ENCODE peak calls at places on chromosomes 5 and 9, in six cellular contexts. I, K, J, L, Z and E are unnamed samples.

GRCh38 chr5:132751444-132751843 is 4.2 kb downstream of the CCNI2 start:
- DNase-seq in I (no peak), K (peak), J (no peak), L (no peak), Z (no peak), E (no peak)

GRCh38 chr9:97772145-97772544 is 75.0 kb upstream of the XPA start:
- DNase-seq in I (no peak), K (no peak), J (peak), L (no peak), Z (no peak), E (no peak)

GRCh38 chr5:96434201-96434645 is 1.2 kb upstream of the PCSK1 start:
- DNase-seq in I (peak), K (peak), J (peak), L (peak), Z (peak), E (peak)

GRCh38 chr5:62354028-62354874 is 48.2 kb downstream of the KIF2A start:
- DNase-seq in I (no peak), K (peak), J (peak), L (peak), Z (no peak), E (peak)

GRCh38 chr5:147887026-147887627 is 8.6 kb downstream of the SCGB3A2 start:
- DNase-seq in I (no peak), K (peak), J (no peak), L (peak), Z (no peak), E (peak)

GRCh38 chr5:138230981-138231589 is 18.0 kb upstream of the CDC23 start:
- DNase-seq in I (no peak), K (no peak), J (no peak), L (peak), Z (no peak), E (peak)

GRCh38 chr9:91727316-91727861 is 222.6 kb downstream of the ROR2 start:
- DNase-seq in I (peak), K (peak), J (peak), L (peak), Z (peak), E (no peak)

GRCh38 chr9:120889606-120890396 is 12.8 kb upstream of the PHF19 start:
- DNase-seq in I (no peak), K (no peak), J (no peak), L (no peak), Z (no peak), E (no peak)

GRCh38 chr9:127136880-127137639 is 14.6 kb upstream of the ANGPTL2 start:
- DNase-seq in I (peak), K (no peak), J (no peak), L (no peak), Z (no peak), E (no peak)

GRCh38 chr9:37511006-37511714 is 25.4 kb downstream of the POLR1E start:
- DNase-seq in I (peak), K (no peak), J (no peak), L (no peak), Z (peak), E (no peak)

GRCh38 chr5:142388696-142389095 is 63.9 kb upstream of the SPRY4 start:
- DNase-seq in I (no peak), K (peak), J (no peak), L (no peak), Z (no peak), E (no peak)

GRCh38 chr9:131663288-131663687 is 76.6 kb downstream of the RAPGEF1 start:
- DNase-seq in I (no peak), K (no peak), J (no peak), L (no peak), Z (no peak), E (no peak)

GRCh38 chr5:37841223-37841622 is 1.4 kb upstream of the GDNF start:
- DNase-seq in I (no peak), K (no peak), J (no peak), L (no peak), Z (no peak), E (no peak)

GRCh38 chr9:90801507-90802289 is at the start of gene SYK:
- DNase-seq in I (peak), K (no peak), J (no peak), L (no peak), Z (peak), E (peak)

GRCh38 chr5:135588299-135588698 is 9.5 kb upstream of the CXCL14 start:
- DNase-seq in I (no peak), K (no peak), J (no peak), L (no peak), Z (no peak), E (no peak)

GRCh38 chr9:87237337-87237736 is 260.3 kb upstream of the DAPK1 start:
- DNase-seq in I (no peak), K (no peak), J (no peak), L (no peak), Z (no peak), E (no peak)

GRCh38 chr5:135185461-135186075 is 151.5 kb upstream of the PITX1 start:
- DNase-seq in I (no peak), K (peak), J (no peak), L (peak), Z (no peak), E (peak)

GRCh38 chr5:101424530-101425175 is 521.6 kb upstream of the ST8SIA4 start:
- DNase-seq in I (no peak), K (peak), J (no peak), L (peak), Z (no peak), E (no peak)

GRCh38 chr5:126000533-126000932 is 422.7 kb upstream of the GRAMD2B start:
- DNase-seq in I (no peak), K (no peak), J (no peak), L (no peak), Z (no peak), E (no peak)

GRCh38 chr9:9754186-9754585 is 858.6 kb downstream of the PTPRD start:
- DNase-seq in I (no peak), K (no peak), J (no peak), L (peak), Z (no peak), E (no peak)

GRCh38 chr5:73496984-73497457 is 1.2 kb upstream of the BTF3 start:
- DNase-seq in I (no peak), K (peak), J (no peak), L (peak), Z (no peak), E (no peak)

GRCh38 chr9:120783611-120784047 is 9.6 kb downstream of the FBXW2 start:
- DNase-seq in I (no peak), K (peak), J (no peak), L (peak), Z (no peak), E (no peak)

GRCh38 chr5:176844281-176844680 is 33.9 kb downstream of the UNC5A start:
- DNase-seq in I (no peak), K (no peak), J (no peak), L (no peak), Z (no peak), E (no peak)

GRCh38 chr5:143309661-143310431 is 93.6 kb downstream of the NR3C1 start:
- DNase-seq in I (no peak), K (peak), J (no peak), L (peak), Z (no peak), E (no peak)

GRCh38 chr5:40914835-40915234 is 5.5 kb downstream of the C7 start:
- DNase-seq in I (no peak), K (peak), J (no peak), L (no peak), Z (no peak), E (no peak)

GRCh38 chr5:119368238-119368630 is 12.4 kb downstream of the TNFAIP8 start:
- DNase-seq in I (no peak), K (no peak), J (no peak), L (no peak), Z (no peak), E (no peak)

GRCh38 chr5:68419637-68420452 is 204.3 kb downstream of the PIK3R1 start:
- DNase-seq in I (no peak), K (no peak), J (no peak), L (peak), Z (no peak), E (no peak)

GRCh38 chr9:4615251-4615650 is 46.8 kb upstream of the PLPP6 start:
- DNase-seq in I (no peak), K (peak), J (no peak), L (peak), Z (no peak), E (no peak)

GRCh38 chr5:179836225-179837019 is 15.7 kb downstream of the SQSTM1 start:
- DNase-seq in I (no peak), K (peak), J (no peak), L (peak), Z (no peak), E (no peak)

GRCh38 chr9:120183615-120184014 is 396.4 kb downstream of the CDK5RAP2 start:
- DNase-seq in I (no peak), K (no peak), J (no peak), L (no peak), Z (no peak), E (no peak)

GRCh38 chr5:61440086-61440485 is 108.0 kb downstream of the ZSWIM6 start:
- DNase-seq in I (no peak), K (no peak), J (no peak), L (no peak), Z (no peak), E (no peak)

GRCh38 chr5:141001466-141001853 is 35.2 kb downstream of the PCDHAC2 start:
- DNase-seq in I (peak), K (no peak), J (no peak), L (peak), Z (peak), E (no peak)

GRCh38 chr5:158283341-158283740 is 424.4 kb upstream of the CLINT1 start:
- DNase-seq in I (no peak), K (no peak), J (no peak), L (no peak), Z (no peak), E (no peak)

DNA sequence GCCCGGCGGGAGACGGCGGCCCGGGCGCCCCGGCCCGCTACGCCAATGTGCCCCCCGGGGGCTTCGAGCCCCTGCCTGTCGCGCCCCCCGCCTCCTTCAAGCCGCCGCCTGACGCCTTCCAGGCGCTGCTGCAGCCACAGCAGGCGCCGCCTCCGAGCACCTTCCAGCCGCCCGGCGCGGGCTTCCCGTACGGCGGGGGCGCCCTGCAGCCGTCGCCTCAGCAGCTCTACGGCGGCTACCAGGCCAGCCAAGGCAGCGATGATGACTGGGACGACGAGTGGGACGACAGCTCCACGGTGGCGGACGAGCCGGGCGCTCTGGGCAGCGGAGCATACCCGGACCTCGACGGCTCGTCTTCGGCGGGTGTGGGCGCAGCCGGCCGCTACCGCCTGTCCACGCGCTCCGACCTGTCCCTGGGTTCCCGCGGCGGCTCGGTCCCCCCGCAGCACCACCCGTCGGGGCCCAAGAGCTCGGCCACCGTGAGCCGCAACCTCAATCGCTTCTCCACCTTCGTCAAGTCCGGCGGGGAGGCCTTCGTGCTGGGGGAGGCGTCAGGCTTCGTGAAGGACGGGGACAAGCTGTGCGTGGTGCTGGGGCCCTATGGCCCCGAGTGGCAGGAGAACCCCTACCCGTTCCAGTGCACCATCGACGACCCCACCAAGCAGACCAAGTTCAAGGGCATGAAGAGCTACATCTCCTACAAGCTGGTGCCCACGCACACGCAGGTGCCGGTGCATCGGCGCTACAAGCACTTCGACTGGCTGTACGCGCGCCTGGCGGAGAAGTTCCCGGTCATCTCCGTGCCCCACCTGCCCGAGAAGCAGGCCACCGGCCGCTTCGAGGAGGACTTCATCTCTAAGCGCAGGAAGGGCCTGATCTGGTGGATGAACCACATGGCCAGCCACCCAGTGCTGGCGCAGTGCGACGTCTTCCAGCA is 855 bp downstream of the SNX18 start:
- DNase-seq in I (peak), K (peak), J (no peak), L (peak), Z (peak), E (peak)
- H3K23ac ChIP-seq in I (no peak), K (peak), J (peak), L (peak), Z (no peak), E (no peak)

GRCh38 chr9:94904806-94905205 is 178.3 kb downstream of the AOPEP start:
- DNase-seq in I (no peak), K (no peak), J (no peak), L (no peak), Z (no peak), E (no peak)

GRCh38 chr9:94903961-94904421 is 177.5 kb downstream of the AOPEP start:
- DNase-seq in I (no peak), K (peak), J (no peak), L (no peak), Z (peak), E (peak)

GRCh38 chr9:94906181-94906580 is 179.7 kb downstream of the AOPEP start:
- DNase-seq in I (peak), K (no peak), J (no peak), L (no peak), Z (peak), E (no peak)

GRCh38 chr9:94906713-94907112 is 180.2 kb downstream of the AOPEP start:
- DNase-seq in I (no peak), K (no peak), J (no peak), L (no peak), Z (peak), E (no peak)

GRCh38 chr9:94905606-94906005 is 179.1 kb downstream of the AOPEP start:
- DNase-seq in I (peak), K (no peak), J (no peak), L (no peak), Z (peak), E (no peak)
- H4K91ac ChIP-seq in I (no peak), K (peak), J (no peak), L (no peak), Z (no peak), E (no peak)

GRCh38 chr5:76953551-76954382 is 922 bp downstream of the CRHBP start:
- DNase-seq in I (peak), K (no peak), J (peak), L (peak), Z (peak), E (no peak)
- H3K23ac ChIP-seq in I (no peak), K (no peak), J (peak), L (peak), Z (no peak), E (no peak)

GRCh38 chr5:33816791-33817190 is 75.0 kb downstream of the ADAMTS12 start:
- DNase-seq in I (no peak), K (peak), J (no peak), L (peak), Z (no peak), E (no peak)
- H4K91ac ChIP-seq in I (no peak), K (no peak), J (no peak), L (no peak), Z (no peak), E (no peak)

DNA sequence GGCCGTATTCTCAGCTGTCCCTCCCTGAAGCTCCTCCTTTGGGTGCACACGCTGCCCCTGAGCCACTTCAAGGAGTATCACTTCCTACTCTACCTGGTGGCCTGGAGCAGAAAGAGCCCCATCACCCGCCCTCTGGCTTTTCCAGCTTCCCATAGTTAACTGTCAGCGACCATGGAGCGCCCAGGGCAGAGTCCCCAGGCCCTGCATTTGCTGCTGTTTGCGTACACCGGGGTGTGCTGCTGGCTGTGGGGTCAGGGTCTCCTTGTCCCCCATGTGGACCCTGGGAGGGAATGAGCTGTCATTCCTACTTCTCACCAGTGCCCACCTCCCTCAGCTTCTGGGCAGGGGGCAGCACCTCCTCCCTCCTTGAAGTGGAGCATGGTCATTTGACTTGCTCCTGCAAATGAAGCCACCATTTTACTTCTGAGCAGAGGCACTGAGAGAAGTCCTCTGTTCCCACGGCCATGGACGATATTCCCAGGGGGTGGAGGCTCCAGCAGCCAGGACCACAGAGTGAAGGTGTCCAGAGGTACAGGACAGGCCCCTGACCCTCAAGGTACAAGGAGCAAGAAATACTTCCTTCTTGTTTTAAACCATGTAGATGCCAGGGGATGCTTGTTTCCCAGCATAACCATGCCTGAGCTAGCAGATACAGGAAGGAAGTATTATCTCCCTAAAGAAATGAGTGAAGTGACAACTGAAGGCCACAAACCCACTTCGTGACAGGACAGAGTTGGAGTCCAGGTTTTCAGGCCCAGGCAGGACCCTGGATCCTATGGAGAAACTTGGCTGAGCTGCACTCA is 40.6 kb upstream of the COL5A1 start:
- DNase-seq in I (peak), K (no peak), J (no peak), L (no peak), Z (no peak), E (no peak)
- H3K23ac ChIP-seq in I (no peak), K (peak), J (no peak), L (peak), Z (no peak), E (no peak)

GRCh38 chr5:93304851-93305250 is 276.2 kb downstream of the NR2F1-AS1 start:
- DNase-seq in I (no peak), K (no peak), J (no peak), L (no peak), Z (no peak), E (no peak)

GRCh38 chr5:93307557-93307956 is 273.5 kb downstream of the NR2F1-AS1 start:
- DNase-seq in I (no peak), K (peak), J (no peak), L (no peak), Z (no peak), E (no peak)

GRCh38 chr5:93304391-93304790 is 276.6 kb downstream of the NR2F1-AS1 start:
- DNase-seq in I (no peak), K (no peak), J (peak), L (no peak), Z (no peak), E (no peak)

GRCh38 chr5:93303291-93303691 is 277.7 kb downstream of the NR2F1-AS1 start:
- DNase-seq in I (no peak), K (no peak), J (no peak), L (no peak), Z (no peak), E (no peak)

DNA sequence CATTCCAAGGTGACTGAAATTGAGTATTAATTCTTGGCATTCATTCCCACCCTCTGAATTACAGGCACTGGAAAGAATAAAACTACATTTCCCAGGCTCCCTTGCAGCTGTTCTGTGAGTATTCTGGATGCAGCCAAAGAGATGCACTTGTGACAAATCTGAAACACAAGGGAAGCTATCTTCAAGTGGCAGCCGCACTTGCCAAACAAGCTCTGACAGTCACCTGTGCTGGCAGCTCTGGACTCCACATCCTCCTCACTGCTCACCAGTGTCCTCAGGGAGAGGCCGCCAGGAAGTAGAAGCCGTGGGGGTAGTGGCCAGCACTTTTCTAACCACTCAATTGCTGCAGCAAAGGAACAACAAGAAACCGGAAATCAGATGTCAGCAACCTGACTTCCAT is 275.0 kb downstream of the NR2F1-AS1 start:
- DNase-seq in I (peak), K (no peak), J (no peak), L (no peak), Z (peak), E (no peak)
- H4K91ac ChIP-seq in I (no peak), K (no peak), J (no peak), L (no peak), Z (no peak), E (no peak)